ENCODE peak calls at places on chromosome 19, in five cellular contexts. H is neuronal stem cell; W is left ventricle myocardium inferior; N is esophagus muscularis mucosa; Z is CD8-positive, alpha-beta memory T cell. O is an unnamed sample. For H3K4me1, the result is how much of the 10 kb centered on the place peaks cover.

GRCh38 chr19:55062735-55063491 is at the start of gene RDH13:
- DNase-seq in H (peak), W (peak), N (peak), Z (peak), O (no peak)

GRCh38 chr19:28313633-28314032 is 899.3 kb downstream of the UQCRFS1 start:
- DNase-seq in H (no peak), W (peak), N (no peak), Z (no peak), O (no peak)

GRCh38 chr19:3608750-3609322 is 2.2 kb upstream of the TBXA2R start:
- DNase-seq in H (no peak), W (peak), N (no peak), Z (peak), O (no peak)

GRCh38 chr19:35710784-35711723 is 6.7 kb downstream of the ZBTB32 start:
- DNase-seq in H (no peak), W (no peak), N (no peak), Z (no peak), O (no peak)

GRCh38 chr19:39416626-39417120 is 4.2 kb downstream of the PLEKHG2 start:
- DNase-seq in H (no peak), W (no peak), N (no peak), Z (no peak), O (no peak)

GRCh38 chr19:19566306-19566705 is 28.2 kb downstream of the CILP2 start:
- DNase-seq in H (no peak), W (no peak), N (no peak), Z (no peak), O (no peak)

GRCh38 chr19:47047272-47047930 is 1.0 kb downstream of the TMEM160 start:
- DNase-seq in H (no peak), W (no peak), N (no peak), Z (no peak), O (no peak)

GRCh38 chr19:11168568-11168967 is 13.0 kb upstream of the SPC24 start:
- DNase-seq in H (no peak), W (no peak), N (no peak), Z (no peak), O (no peak)

GRCh38 chr19:28245937-28246336 is 967.0 kb downstream of the UQCRFS1 start:
- DNase-seq in H (no peak), W (no peak), N (no peak), Z (no peak), O (no peak)

GRCh38 chr19:55253842-55254624 is 4.8 kb downstream of the PPP6R1 start:
- DNase-seq in H (no peak), W (no peak), N (no peak), Z (peak), O (no peak)

GRCh38 chr19:49295208-49295880 is 29.6 kb downstream of the SLC6A16 start:
- DNase-seq in H (no peak), W (no peak), N (no peak), Z (no peak), O (no peak)

GRCh38 chr19:49297403-49297802 is 27.6 kb downstream of the SLC6A16 start:
- DNase-seq in H (no peak), W (no peak), N (no peak), Z (no peak), O (no peak)

GRCh38 chr19:49290517-49290916 is 34.5 kb downstream of the SLC6A16 start:
- DNase-seq in H (no peak), W (no peak), N (no peak), Z (no peak), O (no peak)

DNA sequence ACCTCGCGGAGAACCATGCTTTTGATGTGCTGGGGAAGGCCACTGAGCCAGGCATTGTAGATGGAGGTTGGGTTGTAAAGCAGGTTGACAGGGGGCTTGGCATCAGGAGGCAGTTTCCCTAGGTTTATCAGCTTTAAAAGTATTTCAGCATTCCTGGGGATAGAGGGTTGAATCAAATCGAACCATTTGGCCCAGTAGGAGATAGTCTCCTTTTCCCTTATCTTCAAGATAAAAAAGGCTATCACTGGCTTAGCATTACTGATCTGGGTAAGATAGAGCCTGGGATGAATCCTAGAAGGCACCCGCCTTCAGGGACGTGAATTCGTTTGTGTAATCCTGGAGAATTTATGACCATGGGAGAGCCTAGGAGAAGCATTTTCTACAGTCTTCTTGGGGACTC is 30.6 kb downstream of the SLC6A16 start:
- DNase-seq in H (no peak), W (no peak), N (no peak), Z (no peak), O (no peak)
- H3K4me1 ChIP-seq in H (under half), W (under half), N (under half), Z (under half), O (under half)

GRCh38 chr19:49556412-49557398 is 23.7 kb downstream of the NOSIP start:
- DNase-seq in H (no peak), W (no peak), N (no peak), Z (peak), O (no peak)
- H3K4me3 ChIP-seq in H (peak), W (no peak), N (no peak), Z (peak), O (no peak)

GRCh38 chr19:6533746-6534418 is 3.1 kb downstream of the TNFSF9 start:
- DNase-seq in H (no peak), W (no peak), N (no peak), Z (no peak), O (no peak)

GRCh38 chr19:6532244-6532999 is 1.6 kb downstream of the TNFSF9 start:
- DNase-seq in H (no peak), W (no peak), N (no peak), Z (no peak), O (no peak)

GRCh38 chr19:6531956-6532243 is 1.1 kb downstream of the TNFSF9 start:
- DNase-seq in H (no peak), W (no peak), N (no peak), Z (no peak), O (no peak)

GRCh38 chr19:6531163-6531955 is 533 bp downstream of the TNFSF9 start:
- DNase-seq in H (no peak), W (no peak), N (no peak), Z (no peak), O (no peak)

DNA sequence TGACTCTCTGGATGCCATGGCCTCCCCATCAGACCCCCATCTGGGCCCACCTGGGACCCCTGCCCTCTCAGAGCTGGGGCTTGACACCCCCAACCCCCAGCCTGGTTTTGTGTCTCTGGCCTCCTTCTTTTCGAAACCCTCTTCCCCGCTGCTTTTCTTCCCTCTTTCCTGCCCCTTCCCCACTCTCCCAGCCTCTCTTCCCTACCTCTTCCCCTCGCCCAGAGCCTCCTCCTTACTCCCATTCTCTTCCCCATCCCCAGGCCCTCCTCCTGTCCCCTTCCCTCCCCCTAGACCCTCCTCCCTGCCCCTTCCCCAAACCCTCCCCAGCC is 2.1 kb downstream of the TNFSF9 start:
- DNase-seq in H (no peak), W (no peak), N (no peak), Z (no peak), O (no peak)
- H3K4me1 ChIP-seq in H (under half), W (under half), N (under half), Z (half or more), O (under half)

GRCh38 chr19:13848811-13849241 is 28.1 kb upstream of the NANOS3 start:
- DNase-seq in H (no peak), W (no peak), N (no peak), Z (no peak), O (no peak)

GRCh38 chr19:13849277-13849676 is 27.7 kb upstream of the NANOS3 start:
- DNase-seq in H (no peak), W (no peak), N (no peak), Z (peak), O (no peak)

GRCh38 chr19:13850910-13851753 is 25.8 kb upstream of the NANOS3 start:
- DNase-seq in H (no peak), W (peak), N (peak), Z (peak), O (no peak)

GRCh38 chr19:13847900-13848677 is 28.8 kb upstream of the NANOS3 start:
- DNase-seq in H (no peak), W (no peak), N (no peak), Z (no peak), O (no peak)

GRCh38 chr19:13849991-13850909 is 26.7 kb upstream of the NANOS3 start:
- DNase-seq in H (no peak), W (peak), N (no peak), Z (peak), O (no peak)
- H3K4me3 ChIP-seq in H (no peak), W (peak), N (peak), Z (peak), O (peak)

O was measured in vagina.